ENCODE peak calls at places on chromosomes 1 and 21, in nine cellular contexts. One of them, this sample, is unnamed.

GRCh38 chr1:233364695-233365539 is 37.4 kb downstream of the MAP3K21 start:
- DNase-seq in gastrocnemius medialis: no peak
- DNase-seq in IMR-90: peak; percentile 23
- DNase-seq in Panc1: peak; percentile 5
- DNase-seq in tibial nerve: no peak
- DNase-seq in body of pancreas: no peak
- DNase-seq in aorta: no peak
- DNase-seq in right cardiac atrium: no peak
- DNase-seq in Peyer's patch: no peak
- DNase-seq in this sample: no peak

GRCh38 chr1:5971471-5972197 is 20.6 kb downstream of the NPHP4 start:
- DNase-seq in gastrocnemius medialis: no peak
- DNase-seq in IMR-90: no peak
- DNase-seq in Panc1: no peak
- DNase-seq in tibial nerve: no peak
- DNase-seq in body of pancreas: no peak
- DNase-seq in aorta: no peak
- DNase-seq in right cardiac atrium: no peak
- DNase-seq in Peyer's patch: no peak
- DNase-seq in this sample: no peak

GRCh38 chr1:87794788-87795614 is 466.3 kb downstream of the LMO4 start:
- DNase-seq in gastrocnemius medialis: no peak
- DNase-seq in IMR-90: peak; percentile 87
- DNase-seq in Panc1: no peak
- DNase-seq in tibial nerve: no peak
- DNase-seq in body of pancreas: peak; percentile 23
- DNase-seq in aorta: no peak
- DNase-seq in right cardiac atrium: no peak
- DNase-seq in Peyer's patch: no peak
- DNase-seq in this sample: no peak

GRCh38 chr1:91621907-91622306 is 121.3 kb downstream of the CDC7 start:
- DNase-seq in gastrocnemius medialis: no peak
- DNase-seq in IMR-90: no peak
- DNase-seq in Panc1: no peak
- DNase-seq in tibial nerve: no peak
- DNase-seq in body of pancreas: no peak
- DNase-seq in aorta: no peak
- DNase-seq in right cardiac atrium: no peak
- DNase-seq in Peyer's patch: no peak
- DNase-seq in this sample: no peak

GRCh38 chr1:219660666-219661463 is 48.0 kb upstream of the ZC3H11B start:
- DNase-seq in gastrocnemius medialis: peak; percentile 64
- DNase-seq in IMR-90: peak; percentile 88
- DNase-seq in Panc1: peak; percentile 71
- DNase-seq in tibial nerve: peak; percentile 92
- DNase-seq in body of pancreas: peak; percentile 89
- DNase-seq in aorta: peak; percentile 92
- DNase-seq in right cardiac atrium: peak; percentile 96
- DNase-seq in Peyer's patch: peak; percentile 42
- DNase-seq in this sample: peak; percentile 91

GRCh38 chr1:169105434-169106094 is 926 bp upstream of the ATP1B1 start:
- DNase-seq in gastrocnemius medialis: peak; percentile 86
- DNase-seq in IMR-90: no peak
- DNase-seq in Panc1: no peak
- DNase-seq in tibial nerve: no peak
- DNase-seq in body of pancreas: peak; percentile 91
- DNase-seq in aorta: peak; percentile 72
- DNase-seq in right cardiac atrium: peak; percentile 88
- DNase-seq in Peyer's patch: peak; percentile 67
- DNase-seq in this sample: no peak

GRCh38 chr1:85692730-85693314 is 15.4 kb downstream of the ZNHIT6 start:
- DNase-seq in gastrocnemius medialis: no peak
- DNase-seq in IMR-90: peak; percentile 78
- DNase-seq in Panc1: peak; percentile 56
- DNase-seq in tibial nerve: no peak
- DNase-seq in body of pancreas: no peak
- DNase-seq in aorta: no peak
- DNase-seq in right cardiac atrium: no peak
- DNase-seq in Peyer's patch: no peak
- DNase-seq in this sample: no peak

GRCh38 chr1:3905953-3906671 is 6.0 kb upstream of the C1orf174 start:
- DNase-seq in gastrocnemius medialis: no peak
- DNase-seq in IMR-90: no peak
- DNase-seq in Panc1: no peak
- DNase-seq in tibial nerve: no peak
- DNase-seq in body of pancreas: peak; percentile 6
- DNase-seq in aorta: peak; percentile 32
- DNase-seq in right cardiac atrium: no peak
- DNase-seq in Peyer's patch: no peak
- DNase-seq in this sample: no peak

GRCh38 chr1:31214316-31215082 is 25.2 kb downstream of the NKAIN1 start:
- DNase-seq in gastrocnemius medialis: no peak
- DNase-seq in IMR-90: no peak
- DNase-seq in Panc1: no peak
- DNase-seq in tibial nerve: no peak
- DNase-seq in body of pancreas: no peak
- DNase-seq in aorta: no peak
- DNase-seq in right cardiac atrium: no peak
- DNase-seq in Peyer's patch: no peak
- DNase-seq in this sample: no peak

GRCh38 chr1:237281481-237281880 is 239.5 kb downstream of the RYR2 start:
- DNase-seq in gastrocnemius medialis: no peak
- DNase-seq in IMR-90: no peak
- DNase-seq in Panc1: no peak
- DNase-seq in tibial nerve: no peak
- DNase-seq in body of pancreas: no peak
- DNase-seq in aorta: no peak
- DNase-seq in right cardiac atrium: no peak
- DNase-seq in Peyer's patch: no peak
- DNase-seq in this sample: no peak

GRCh38 chr1:154735801-154736163 is 127.8 kb upstream of the ADAR start:
- DNase-seq in gastrocnemius medialis: no peak
- DNase-seq in IMR-90: no peak
- DNase-seq in Panc1: no peak
- DNase-seq in tibial nerve: no peak
- DNase-seq in body of pancreas: no peak
- DNase-seq in aorta: no peak
- DNase-seq in right cardiac atrium: no peak
- DNase-seq in Peyer's patch: no peak
- DNase-seq in this sample: no peak

GRCh38 chr1:55446351-55446750 is 231.2 kb upstream of the USP24 start:
- DNase-seq in gastrocnemius medialis: no peak
- DNase-seq in IMR-90: peak; percentile 54
- DNase-seq in Panc1: no peak
- DNase-seq in tibial nerve: no peak
- DNase-seq in body of pancreas: no peak
- DNase-seq in aorta: no peak
- DNase-seq in right cardiac atrium: no peak
- DNase-seq in Peyer's patch: no peak
- DNase-seq in this sample: no peak

DNA sequence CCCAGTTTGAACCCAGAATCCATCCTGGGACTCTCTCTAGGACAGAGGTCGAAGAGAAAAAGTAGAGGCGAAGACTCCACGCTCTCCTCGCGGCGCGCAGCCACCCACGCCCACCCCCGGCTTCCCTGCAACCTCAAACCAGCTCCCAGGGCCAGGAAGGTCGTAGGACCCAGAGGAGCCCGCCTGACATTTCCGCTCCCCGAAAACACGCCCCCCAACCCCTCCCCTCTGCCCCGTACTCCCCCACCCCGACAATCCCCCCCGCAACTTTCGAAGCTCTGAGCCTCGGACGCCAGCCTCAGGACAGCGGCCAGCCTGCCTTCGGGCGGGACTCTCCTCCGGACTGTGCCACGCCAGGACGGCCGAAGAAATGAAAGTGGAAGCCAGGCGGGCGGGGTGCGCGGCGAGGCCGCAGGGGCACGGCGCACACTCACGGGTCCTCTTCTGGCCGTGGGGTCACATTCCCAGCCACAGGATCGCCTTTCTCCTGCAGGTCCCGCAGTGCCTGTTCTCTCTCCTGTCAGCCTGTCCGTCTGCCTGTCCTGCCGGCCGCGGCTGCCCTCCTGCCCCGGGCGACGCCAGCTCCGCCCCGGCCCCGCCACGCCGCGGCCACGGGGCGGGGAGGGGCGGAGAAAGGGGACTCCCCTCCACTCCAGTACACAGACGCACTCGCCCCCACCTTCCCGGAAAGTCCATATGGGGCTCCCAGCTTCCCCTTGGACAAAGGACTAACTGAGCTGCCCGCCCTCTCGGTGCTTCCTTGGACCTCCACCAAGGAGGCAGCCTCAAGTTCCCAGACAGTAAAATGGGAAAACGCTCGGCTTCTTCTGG is at the start of gene MOB3C:
- DNase-seq in gastrocnemius medialis: peak; percentile 81
- DNase-seq in IMR-90: peak; percentile 77
- DNase-seq in Panc1: no peak
- DNase-seq in tibial nerve: peak; percentile 84
- DNase-seq in body of pancreas: peak; percentile 82
- DNase-seq in aorta: peak; percentile 92
- DNase-seq in right cardiac atrium: peak; percentile 96
- DNase-seq in Peyer's patch: peak; percentile 74
- DNase-seq in this sample: peak; percentile 90
- H3K27ac ChIP-seq in gastrocnemius medialis: peak within 1 kb of the TSS; percentile 98
- H3K27ac ChIP-seq in IMR-90: peak within 1 kb of the TSS; percentile 87
- H3K27ac ChIP-seq in Panc1: peak within 1 kb of the TSS; percentile 80
- H3K27ac ChIP-seq in tibial nerve: peak within 1 kb of the TSS; percentile 97
- H3K27ac ChIP-seq in body of pancreas: peak within 1 kb of the TSS; percentile 94
- H3K27ac ChIP-seq in aorta: peak within 1 kb of the TSS; percentile 90
- H3K27ac ChIP-seq in right cardiac atrium: peak within 1 kb of the TSS; percentile 84
- H3K27ac ChIP-seq in Peyer's patch: peak within 1 kb of the TSS; percentile 89
- H3K27ac ChIP-seq in this sample: peak within 1 kb of the TSS; percentile 90

DNA sequence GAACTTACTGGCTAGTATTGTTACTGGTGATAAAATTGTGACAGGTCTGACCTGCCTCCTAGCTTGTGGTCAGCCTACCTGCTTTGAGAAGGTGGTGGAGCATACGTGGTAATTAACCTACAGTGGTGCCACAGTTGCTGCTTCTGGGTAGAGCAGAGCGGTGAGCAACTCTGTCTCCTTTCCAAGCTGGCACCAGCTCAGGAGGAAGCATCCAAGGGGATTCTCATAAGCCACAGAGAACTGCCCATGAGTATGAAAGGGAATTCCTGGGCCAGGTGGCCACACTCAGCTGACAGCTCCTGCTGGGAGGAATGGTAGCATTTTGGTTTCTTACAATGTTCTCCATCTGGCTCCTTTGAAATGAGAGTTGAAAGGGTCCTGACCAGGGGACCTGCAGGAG is 39.4 kb downstream of the ATP2B4 start:
- DNase-seq in gastrocnemius medialis: no peak
- DNase-seq in IMR-90: peak; percentile 46
- DNase-seq in Panc1: no peak
- DNase-seq in tibial nerve: no peak
- DNase-seq in body of pancreas: no peak
- DNase-seq in aorta: no peak
- DNase-seq in right cardiac atrium: no peak
- DNase-seq in Peyer's patch: no peak
- DNase-seq in this sample: no peak
- H3K27ac ChIP-seq in gastrocnemius medialis: peak overlapping the region; percentile 55
- H3K27ac ChIP-seq in IMR-90: no peak overlapping the region
- H3K27ac ChIP-seq in Panc1: no peak overlapping the region
- H3K27ac ChIP-seq in tibial nerve: peak overlapping the region; percentile 65
- H3K27ac ChIP-seq in body of pancreas: no peak overlapping the region
- H3K27ac ChIP-seq in aorta: peak overlapping the region; percentile 58
- H3K27ac ChIP-seq in right cardiac atrium: peak overlapping the region; percentile 85
- H3K27ac ChIP-seq in Peyer's patch: no peak overlapping the region
- H3K27ac ChIP-seq in this sample: peak overlapping the region; percentile 66

DNA sequence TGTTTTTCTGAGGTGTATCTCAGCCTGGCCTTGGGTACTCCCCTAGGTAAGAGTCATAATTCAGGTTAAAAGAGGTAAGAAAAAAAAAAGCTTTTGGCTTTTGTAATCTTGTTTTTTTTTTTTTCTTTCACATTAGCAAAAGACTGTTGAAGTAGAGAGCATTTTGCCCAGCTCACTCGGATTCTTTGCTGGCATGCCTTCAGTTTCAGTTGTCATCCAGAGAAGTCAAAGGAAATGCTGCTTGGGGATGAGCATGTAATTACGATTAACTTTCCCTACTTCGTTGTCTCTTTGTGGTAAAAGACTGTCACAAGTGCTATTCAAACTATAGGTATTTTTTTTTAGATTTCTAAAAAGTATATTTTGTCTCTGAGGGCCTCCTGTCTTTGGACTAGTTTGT is 6.3 kb downstream of the BACH1 start:
- DNase-seq in gastrocnemius medialis: no peak
- DNase-seq in IMR-90: no peak
- DNase-seq in Panc1: no peak
- DNase-seq in tibial nerve: no peak
- DNase-seq in body of pancreas: no peak
- DNase-seq in aorta: no peak
- DNase-seq in right cardiac atrium: no peak
- DNase-seq in Peyer's patch: no peak
- DNase-seq in this sample: no peak
- H3K27ac ChIP-seq in gastrocnemius medialis: peak overlapping the region; percentile 97
- H3K27ac ChIP-seq in IMR-90: peak overlapping the region; percentile 63
- H3K27ac ChIP-seq in Panc1: no peak overlapping the region
- H3K27ac ChIP-seq in tibial nerve: peak overlapping the region; percentile 54
- H3K27ac ChIP-seq in body of pancreas: peak overlapping the region; percentile 98
- H3K27ac ChIP-seq in aorta: no peak overlapping the region
- H3K27ac ChIP-seq in right cardiac atrium: no peak overlapping the region
- H3K27ac ChIP-seq in Peyer's patch: no peak overlapping the region
- H3K27ac ChIP-seq in this sample: no peak overlapping the region

GRCh38 chr21:41799763-41800162 is 32.9 kb upstream of the RIPK4 start:
- DNase-seq in gastrocnemius medialis: no peak
- DNase-seq in IMR-90: no peak
- DNase-seq in Panc1: no peak
- DNase-seq in tibial nerve: no peak
- DNase-seq in body of pancreas: no peak
- DNase-seq in aorta: no peak
- DNase-seq in right cardiac atrium: no peak
- DNase-seq in Peyer's patch: no peak
- DNase-seq in this sample: no peak

GRCh38 chr21:41794600-41794999 is 27.7 kb upstream of the RIPK4 start:
- DNase-seq in gastrocnemius medialis: no peak
- DNase-seq in IMR-90: no peak
- DNase-seq in Panc1: no peak
- DNase-seq in tibial nerve: no peak
- DNase-seq in body of pancreas: no peak
- DNase-seq in aorta: no peak
- DNase-seq in right cardiac atrium: no peak
- DNase-seq in Peyer's patch: no peak
- DNase-seq in this sample: no peak

GRCh38 chr21:41792711-41793110 is 25.9 kb upstream of the RIPK4 start:
- DNase-seq in gastrocnemius medialis: no peak
- DNase-seq in IMR-90: no peak
- DNase-seq in Panc1: no peak
- DNase-seq in tibial nerve: no peak
- DNase-seq in body of pancreas: no peak
- DNase-seq in aorta: no peak
- DNase-seq in right cardiac atrium: no peak
- DNase-seq in Peyer's patch: no peak
- DNase-seq in this sample: no peak

GRCh38 chr21:41798326-41798725 is 31.5 kb upstream of the RIPK4 start:
- DNase-seq in gastrocnemius medialis: no peak
- DNase-seq in IMR-90: no peak
- DNase-seq in Panc1: no peak
- DNase-seq in tibial nerve: no peak
- DNase-seq in body of pancreas: no peak
- DNase-seq in aorta: no peak
- DNase-seq in right cardiac atrium: no peak
- DNase-seq in Peyer's patch: no peak
- DNase-seq in this sample: no peak

GRCh38 chr21:41796476-41797080 is 29.7 kb upstream of the RIPK4 start:
- DNase-seq in gastrocnemius medialis: no peak
- DNase-seq in IMR-90: no peak
- DNase-seq in Panc1: no peak
- DNase-seq in tibial nerve: no peak
- DNase-seq in body of pancreas: no peak
- DNase-seq in aorta: no peak
- DNase-seq in right cardiac atrium: no peak
- DNase-seq in Peyer's patch: no peak
- DNase-seq in this sample: no peak
- H3K27ac ChIP-seq in gastrocnemius medialis: no peak overlapping the region
- H3K27ac ChIP-seq in IMR-90: no peak overlapping the region
- H3K27ac ChIP-seq in Panc1: no peak overlapping the region
- H3K27ac ChIP-seq in tibial nerve: no peak overlapping the region
- H3K27ac ChIP-seq in body of pancreas: no peak overlapping the region
- H3K27ac ChIP-seq in aorta: no peak overlapping the region
- H3K27ac ChIP-seq in right cardiac atrium: no peak overlapping the region
- H3K27ac ChIP-seq in Peyer's patch: no peak overlapping the region
- H3K27ac ChIP-seq in this sample: no peak overlapping the region

This sample was measured in right atrium auricular region.